ENCODE peak calls at places on chromosome 20, in eight cellular contexts. One of them, this sample, is unnamed.

GRCh38 chr20:37946946-37947345 is 44.0 kb downstream of the VSTM2L start:
- DNase-seq in transverse colon: no peak
- DNase-seq in CD8-positive, alpha-beta T cell: no peak
- DNase-seq in neural progenitor cell: no peak
- DNase-seq in kidney: no peak
- DNase-seq in SK-N-SH: no peak
- DNase-seq in fibroblast of lung: no peak
- DNase-seq in GM23248: no peak
- DNase-seq in this sample: peak; percentile 36

GRCh38 chr20:57440678-57441509 is 49.7 kb downstream of the RBM38 start:
- DNase-seq in SK-N-SH: peak; percentile 88
- DNase-seq in CD8-positive, alpha-beta T cell: no peak
- DNase-seq in kidney: peak; percentile 90
- DNase-seq in neural progenitor cell: peak; percentile 65
- DNase-seq in transverse colon: peak; percentile 58
- DNase-seq in fibroblast of lung: peak; percentile 91
- DNase-seq in GM23248: peak; percentile 71
- DNase-seq in this sample: peak; percentile 94

GRCh38 chr20:47392721-47393073 is 36.2 kb upstream of the ZMYND8 start:
- DNase-seq in fibroblast of lung: no peak
- DNase-seq in SK-N-SH: no peak
- DNase-seq in neural progenitor cell: no peak
- DNase-seq in GM23248: peak; percentile 66
- DNase-seq in CD8-positive, alpha-beta T cell: no peak
- DNase-seq in transverse colon: no peak
- DNase-seq in kidney: no peak
- DNase-seq in this sample: no peak

GRCh38 chr20:3071610-3072529 is at the start of gene OXT:
- DNase-seq in GM23248: peak; percentile 50
- DNase-seq in CD8-positive, alpha-beta T cell: peak; percentile 72
- DNase-seq in fibroblast of lung: no peak
- DNase-seq in transverse colon: peak; percentile 57
- DNase-seq in SK-N-SH: no peak
- DNase-seq in kidney: peak; percentile 84
- DNase-seq in neural progenitor cell: peak; percentile 58
- DNase-seq in this sample: no peak

GRCh38 chr20:8073024-8073832 is 53.7 kb upstream of the TMX4 start:
- DNase-seq in fibroblast of lung: peak; percentile 85
- DNase-seq in kidney: no peak
- DNase-seq in transverse colon: no peak
- DNase-seq in CD8-positive, alpha-beta T cell: no peak
- DNase-seq in neural progenitor cell: no peak
- DNase-seq in SK-N-SH: no peak
- DNase-seq in GM23248: peak; percentile 74
- DNase-seq in this sample: no peak

GRCh38 chr20:651713-652610 is 1.0 kb downstream of the SRXN1 start:
- DNase-seq in transverse colon: peak; percentile 27
- DNase-seq in fibroblast of lung: no peak
- DNase-seq in neural progenitor cell: no peak
- DNase-seq in CD8-positive, alpha-beta T cell: no peak
- DNase-seq in SK-N-SH: no peak
- DNase-seq in GM23248: peak; percentile 38
- DNase-seq in kidney: peak; percentile 54
- DNase-seq in this sample: peak; percentile 89

GRCh38 chr20:35908007-35908406 is 46.3 kb downstream of the SCAND1 start:
- DNase-seq in neural progenitor cell: no peak
- DNase-seq in GM23248: no peak
- DNase-seq in SK-N-SH: no peak
- DNase-seq in CD8-positive, alpha-beta T cell: no peak
- DNase-seq in transverse colon: no peak
- DNase-seq in fibroblast of lung: no peak
- DNase-seq in kidney: no peak
- DNase-seq in this sample: no peak

GRCh38 chr20:47708953-47709833 is 76.1 kb downstream of the SULF2 start:
- DNase-seq in neural progenitor cell: no peak
- DNase-seq in CD8-positive, alpha-beta T cell: no peak
- DNase-seq in GM23248: no peak
- DNase-seq in transverse colon: no peak
- DNase-seq in fibroblast of lung: no peak
- DNase-seq in kidney: peak; percentile 30
- DNase-seq in SK-N-SH: peak; percentile 69
- DNase-seq in this sample: no peak

GRCh38 chr20:63497946-63498935 is 642 bp downstream of the EEF1A2 start:
- DNase-seq in fibroblast of lung: peak; percentile 17
- DNase-seq in neural progenitor cell: no peak
- DNase-seq in kidney: peak; percentile 87
- DNase-seq in transverse colon: no peak
- DNase-seq in GM23248: peak; percentile 79
- DNase-seq in SK-N-SH: peak; percentile 90
- DNase-seq in CD8-positive, alpha-beta T cell: no peak
- DNase-seq in this sample: peak; percentile 94

GRCh38 chr20:5621305-5621704 is 128.9 kb upstream of the SHLD1 start:
- DNase-seq in CD8-positive, alpha-beta T cell: no peak
- DNase-seq in fibroblast of lung: peak; percentile 76
- DNase-seq in neural progenitor cell: no peak
- DNase-seq in transverse colon: no peak
- DNase-seq in kidney: peak; percentile 62
- DNase-seq in GM23248: peak; percentile 20
- DNase-seq in SK-N-SH: peak; percentile 89
- DNase-seq in this sample: no peak

GRCh38 chr20:40571625-40572024 is 117.4 kb downstream of the MAFB start:
- DNase-seq in SK-N-SH: no peak
- DNase-seq in GM23248: no peak
- DNase-seq in kidney: no peak
- DNase-seq in transverse colon: no peak
- DNase-seq in CD8-positive, alpha-beta T cell: no peak
- DNase-seq in neural progenitor cell: no peak
- DNase-seq in fibroblast of lung: no peak
- DNase-seq in this sample: no peak

GRCh38 chr20:47360489-47361267 is 4.2 kb upstream of the ZMYND8 start:
- DNase-seq in CD8-positive, alpha-beta T cell: no peak
- DNase-seq in SK-N-SH: peak; percentile 75
- DNase-seq in GM23248: peak; percentile 80
- DNase-seq in transverse colon: peak; percentile 77
- DNase-seq in kidney: peak; percentile 95
- DNase-seq in fibroblast of lung: peak; percentile 96
- DNase-seq in neural progenitor cell: peak; percentile 94
- DNase-seq in this sample: peak; percentile 85

GRCh38 chr20:45972500-45973183 is 639 bp upstream of the ZNF335 start:
- DNase-seq in CD8-positive, alpha-beta T cell: no peak
- DNase-seq in neural progenitor cell: no peak
- DNase-seq in kidney: peak; percentile 56
- DNase-seq in GM23248: peak; percentile 98
- DNase-seq in SK-N-SH: no peak
- DNase-seq in fibroblast of lung: no peak
- DNase-seq in transverse colon: peak; percentile 13
- DNase-seq in this sample: no peak

GRCh38 chr20:22529150-22530019 is 55.0 kb downstream of the FOXA2 start:
- DNase-seq in GM23248: no peak
- DNase-seq in SK-N-SH: no peak
- DNase-seq in neural progenitor cell: no peak
- DNase-seq in transverse colon: no peak
- DNase-seq in fibroblast of lung: no peak
- DNase-seq in CD8-positive, alpha-beta T cell: no peak
- DNase-seq in kidney: no peak
- DNase-seq in this sample: no peak

GRCh38 chr20:9068232-9068781 is 580 bp upstream of the PLCB4 start:
- DNase-seq in neural progenitor cell: peak; percentile 89
- DNase-seq in kidney: peak; percentile 78
- DNase-seq in fibroblast of lung: no peak
- DNase-seq in transverse colon: peak; percentile 36
- DNase-seq in SK-N-SH: peak; percentile 92
- DNase-seq in GM23248: peak; percentile 65
- DNase-seq in CD8-positive, alpha-beta T cell: no peak
- DNase-seq in this sample: peak; percentile 92

GRCh38 chr20:53711333-53712211 is 117.9 kb upstream of the ZNF217 start:
- DNase-seq in transverse colon: no peak
- DNase-seq in CD8-positive, alpha-beta T cell: no peak
- DNase-seq in neural progenitor cell: no peak
- DNase-seq in kidney: no peak
- DNase-seq in GM23248: no peak
- DNase-seq in fibroblast of lung: no peak
- DNase-seq in SK-N-SH: no peak
- DNase-seq in this sample: peak; percentile 43

DNA sequence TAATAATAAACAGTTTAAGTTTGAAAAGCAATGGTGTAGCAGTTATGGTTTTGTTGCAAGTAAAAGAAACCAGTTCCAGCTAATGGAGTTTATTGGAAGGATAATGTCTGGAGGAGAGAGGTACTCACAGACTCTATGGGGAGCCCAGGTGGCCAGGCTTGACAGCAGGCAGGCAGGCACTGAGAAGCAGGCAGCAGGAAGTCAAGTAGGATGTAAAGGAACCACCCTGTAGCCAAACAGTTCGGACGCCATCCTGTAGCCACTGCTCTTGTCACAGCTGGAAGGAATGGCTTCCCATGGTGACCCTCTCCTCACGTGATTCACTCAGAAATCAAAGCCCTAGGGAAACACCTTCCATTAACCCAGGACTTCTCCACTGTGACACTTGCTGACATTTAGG is 96.7 kb upstream of the MC3R start:
- DNase-seq in transverse colon: no peak
- DNase-seq in kidney: no peak
- DNase-seq in CD8-positive, alpha-beta T cell: no peak
- DNase-seq in GM23248: no peak
- DNase-seq in neural progenitor cell: no peak
- DNase-seq in SK-N-SH: no peak
- DNase-seq in fibroblast of lung: no peak
- DNase-seq in this sample: no peak
- H3K9me3 ChIP-seq in transverse colon: no peaks in the 10 kb centered on the region
- H3K9me3 ChIP-seq in kidney: no peaks in the 10 kb centered on the region
- H3K9me3 ChIP-seq in CD8-positive, alpha-beta T cell: no peaks in the 10 kb centered on the region
- H3K9me3 ChIP-seq in GM23248: no peaks in the 10 kb centered on the region
- H3K9me3 ChIP-seq in neural progenitor cell: no peaks in the 10 kb centered on the region
- H3K9me3 ChIP-seq in SK-N-SH: no peaks in the 10 kb centered on the region
- H3K9me3 ChIP-seq in fibroblast of lung: no peaks in the 10 kb centered on the region
- H3K9me3 ChIP-seq in this sample: no peaks in the 10 kb centered on the region

DNA sequence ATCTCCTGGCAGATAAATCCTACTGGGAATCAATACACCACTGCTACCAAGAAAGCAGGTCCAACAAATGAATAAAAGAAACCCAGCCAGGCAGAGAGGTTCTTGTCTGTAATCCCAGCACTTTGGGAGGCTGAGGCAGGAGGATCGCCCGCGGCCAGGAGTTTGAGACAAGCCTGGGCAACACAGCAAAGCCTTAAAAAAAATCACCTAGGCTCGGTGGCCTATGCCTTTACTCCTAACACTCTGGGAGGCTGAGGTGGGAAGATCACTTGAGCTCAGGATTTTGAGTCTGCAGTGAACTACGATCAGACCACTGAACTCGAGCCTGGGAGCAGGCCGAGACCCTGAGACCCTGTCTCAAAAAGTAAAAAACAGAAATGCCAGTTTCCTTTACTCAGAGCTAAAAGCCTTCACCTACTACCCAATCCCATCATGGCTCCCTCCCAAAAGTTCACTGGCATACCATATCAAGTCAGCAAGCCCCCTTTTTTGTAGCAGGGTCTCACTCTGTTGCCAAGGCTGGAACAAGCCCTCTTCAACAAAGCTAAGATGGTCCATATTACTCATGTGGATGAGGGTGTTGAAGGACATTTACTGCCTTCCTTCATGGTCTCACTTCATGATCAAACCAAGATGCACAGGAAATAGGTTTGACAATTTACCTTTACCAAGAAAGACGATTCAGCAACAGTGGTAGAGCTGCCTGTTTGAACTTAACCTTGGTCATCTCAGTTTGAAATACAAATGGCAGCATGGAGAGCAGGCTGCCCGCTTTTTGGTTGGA is 5.3 kb downstream of the SNX5 start:
- DNase-seq in CD8-positive, alpha-beta T cell: no peak
- DNase-seq in transverse colon: no peak
- DNase-seq in SK-N-SH: no peak
- DNase-seq in kidney: no peak
- DNase-seq in fibroblast of lung: no peak
- DNase-seq in neural progenitor cell: no peak
- DNase-seq in GM23248: no peak
- DNase-seq in this sample: no peak
- H3K27ac ChIP-seq in CD8-positive, alpha-beta T cell: no peak overlapping the region
- H3K27ac ChIP-seq in transverse colon: peak overlapping the region; percentile 100
- H3K27ac ChIP-seq in SK-N-SH: peak overlapping the region; percentile 13
- H3K27ac ChIP-seq in kidney: no peak overlapping the region
- H3K27ac ChIP-seq in fibroblast of lung: peak overlapping the region; percentile 37
- H3K27ac ChIP-seq in neural progenitor cell: peak overlapping the region; percentile 43
- H3K27ac ChIP-seq in GM23248: peak overlapping the region; percentile 86
- H3K27ac ChIP-seq in this sample: peak overlapping the region; percentile 54

DNA sequence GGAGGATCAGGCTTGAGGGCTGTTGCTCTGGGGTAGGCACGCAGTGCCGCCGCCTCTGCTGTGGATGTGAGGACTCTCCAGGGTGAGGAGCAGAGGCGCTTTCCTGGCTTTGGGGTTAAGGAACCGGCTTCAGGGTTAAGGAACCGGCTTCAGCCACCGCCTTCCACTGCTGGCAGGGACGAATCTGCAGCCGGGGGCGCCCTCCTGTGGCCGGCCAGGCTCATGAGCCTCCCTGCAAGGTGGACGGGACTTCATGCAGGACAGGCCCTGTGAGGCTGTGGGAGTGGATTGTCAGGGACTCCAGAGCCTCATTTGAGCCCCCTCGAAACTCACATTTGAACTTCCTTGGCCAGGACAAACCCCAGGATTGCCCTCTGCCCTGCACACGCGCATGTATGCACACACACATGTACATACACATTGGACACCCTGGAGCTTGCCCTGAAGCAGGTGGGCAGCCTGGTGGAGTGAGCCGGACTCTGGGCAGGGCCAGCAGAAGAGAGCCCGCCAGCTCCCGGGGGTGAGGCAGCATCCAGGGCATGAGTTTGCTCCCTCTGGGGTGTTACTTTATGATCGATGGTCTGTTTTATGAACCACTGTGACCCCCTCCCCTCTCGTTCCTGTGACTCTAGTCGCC is 146.9 kb downstream of the PHACTR3 start:
- DNase-seq in transverse colon: peak; percentile 67
- DNase-seq in kidney: peak; percentile 90
- DNase-seq in CD8-positive, alpha-beta T cell: no peak
- DNase-seq in SK-N-SH: peak; percentile 92
- DNase-seq in GM23248: peak; percentile 87
- DNase-seq in fibroblast of lung: peak; percentile 29
- DNase-seq in neural progenitor cell: peak; percentile 88
- DNase-seq in this sample: peak; percentile 94
- H3K9me3 ChIP-seq in transverse colon: no peaks in the 10 kb centered on the region
- H3K9me3 ChIP-seq in kidney: no peaks in the 10 kb centered on the region
- H3K9me3 ChIP-seq in CD8-positive, alpha-beta T cell: no peaks in the 10 kb centered on the region
- H3K9me3 ChIP-seq in SK-N-SH: no peaks in the 10 kb centered on the region
- H3K9me3 ChIP-seq in GM23248: no peaks in the 10 kb centered on the region
- H3K9me3 ChIP-seq in fibroblast of lung: no peaks in the 10 kb centered on the region
- H3K9me3 ChIP-seq in neural progenitor cell: no peaks in the 10 kb centered on the region
- H3K9me3 ChIP-seq in this sample: no peaks in the 10 kb centered on the region

DNA sequence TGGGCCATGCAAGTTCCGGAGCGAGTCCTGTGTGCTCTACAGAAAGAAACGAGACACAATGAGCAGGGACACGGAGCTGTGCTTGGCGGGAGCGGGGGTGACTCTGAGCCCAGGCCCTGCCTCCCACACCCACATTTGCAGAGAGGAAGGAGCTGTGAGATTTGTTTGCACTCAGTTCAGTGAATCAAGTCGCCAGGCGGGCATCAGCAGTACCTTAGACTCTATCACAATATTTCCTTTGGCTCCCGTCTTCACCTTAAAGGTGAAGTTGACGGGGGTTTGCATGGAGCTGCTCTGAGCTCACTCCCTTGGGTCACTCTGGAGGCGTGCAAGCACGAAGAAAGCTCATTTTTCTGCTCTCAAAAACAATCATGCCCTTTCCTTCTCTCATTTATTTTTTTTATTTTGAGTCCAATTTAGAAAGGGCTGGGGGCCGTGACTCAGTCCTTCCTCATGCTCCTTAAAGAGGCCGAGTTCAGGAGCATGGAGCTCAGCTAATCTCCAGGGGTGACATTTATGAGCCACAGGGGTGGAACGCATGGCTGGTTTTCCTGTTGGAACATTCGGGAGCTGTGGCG is 188.2 kb downstream of the NFATC2 start:
- DNase-seq in transverse colon: no peak
- DNase-seq in SK-N-SH: no peak
- DNase-seq in fibroblast of lung: peak; percentile 51
- DNase-seq in neural progenitor cell: no peak
- DNase-seq in CD8-positive, alpha-beta T cell: no peak
- DNase-seq in kidney: no peak
- DNase-seq in GM23248: peak; percentile 76
- DNase-seq in this sample: peak; percentile 86
- H3K27ac ChIP-seq in transverse colon: no peak overlapping the region
- H3K27ac ChIP-seq in SK-N-SH: peak overlapping the region; percentile 87
- H3K27ac ChIP-seq in fibroblast of lung: peak overlapping the region; percentile 45
- H3K27ac ChIP-seq in neural progenitor cell: no peak overlapping the region
- H3K27ac ChIP-seq in CD8-positive, alpha-beta T cell: no peak overlapping the region
- H3K27ac ChIP-seq in kidney: no peak overlapping the region
- H3K27ac ChIP-seq in GM23248: peak overlapping the region; percentile 73
- H3K27ac ChIP-seq in this sample: peak overlapping the region; percentile 99

This sample was measured in osteoblast.